ENCODE peak calls at places on chromosomes 6 and 20, in five cellular contexts. Z is K562, K is A549, C is H1, H is GM12878. G is an unnamed sample.

GRCh38 chr20:62122659-62123449 is 579 bp downstream of the LSM14B start:
- DNase-seq in H (no peak), Z (peak), C (no peak), K (no peak), G (no peak)

GRCh38 chr6:13653296-13653695 is 38.2 kb downstream of the NOL7 start:
- DNase-seq in K (no peak), Z (no peak), H (no peak), C (no peak), G (no peak)

GRCh38 chr6:111585969-111586315 is 19.7 kb downstream of the TRAF3IP2 start:
- DNase-seq in C (no peak), K (no peak), H (no peak), Z (no peak), G (no peak)

GRCh38 chr6:79446006-79446405 is 91.2 kb downstream of the LCA5 start:
- DNase-seq in C (no peak), K (no peak), H (no peak), Z (no peak), G (no peak)

GRCh38 chr6:15544321-15544900 is 118.4 kb downstream of the DTNBP1 start:
- DNase-seq in K (no peak), Z (no peak), H (no peak), C (no peak), G (no peak)

GRCh38 chr6:113763883-113764282 is 93.3 kb upstream of the MARCKS start:
- DNase-seq in H (peak), Z (no peak), K (peak), C (no peak), G (no peak)

GRCh38 chr6:138410048-138410735 is 6.2 kb downstream of the HEBP2 start:
- DNase-seq in C (no peak), Z (no peak), K (no peak), H (no peak), G (no peak)

GRCh38 chr20:32285621-32286334 is 8.3 kb downstream of the KIF3B start:
- DNase-seq in C (no peak), Z (peak), H (peak), K (peak), G (no peak)

GRCh38 chr20:38872036-38872435 is 54.2 kb upstream of the FAM83D start:
- DNase-seq in H (no peak), K (peak), C (no peak), Z (no peak), G (no peak)

GRCh38 chr6:35488517-35488862 is 8.4 kb downstream of the TEAD3 start:
- DNase-seq in H (no peak), K (no peak), Z (no peak), C (no peak), G (no peak)

GRCh38 chr6:35489995-35490791 is 6.7 kb downstream of the TEAD3 start:
- DNase-seq in K (no peak), C (peak), H (no peak), Z (peak), G (no peak)

GRCh38 chr6:35486005-35486925 is 10.6 kb downstream of the TEAD3 start:
- DNase-seq in Z (no peak), C (no peak), K (no peak), H (no peak), G (no peak)

GRCh38 chr6:35489066-35489465 is 7.8 kb downstream of the TEAD3 start:
- DNase-seq in Z (no peak), H (no peak), K (no peak), C (no peak), G (no peak)

GRCh38 chr6:35487653-35488516 is 9.0 kb downstream of the TEAD3 start:
- DNase-seq in C (no peak), K (no peak), Z (no peak), H (no peak), G (no peak)
- TF ChIP-seq HDAC2 in C (no peak), K (no peak), Z (peak), H (no peak), G (no peak)

DNA sequence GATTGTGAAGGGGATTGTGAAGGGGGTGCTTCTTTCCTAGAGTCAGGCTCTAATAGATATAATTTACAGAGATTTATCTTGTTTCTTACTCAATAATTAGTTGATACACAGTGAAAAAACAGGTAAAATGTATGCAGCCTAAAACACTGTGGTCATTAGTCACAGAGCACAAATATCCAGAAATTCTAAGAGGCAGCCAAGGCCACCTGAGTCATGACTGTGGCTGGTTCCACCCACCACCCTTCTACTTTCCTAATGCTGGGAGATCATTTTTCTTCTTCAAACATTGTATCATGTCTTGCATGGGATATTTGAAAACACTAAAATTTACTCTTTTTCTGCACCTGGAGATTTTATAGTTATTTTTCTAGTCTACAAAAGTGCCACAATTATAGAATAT is 181.6 kb downstream of the OTOR start:
- DNase-seq in C (no peak), H (no peak), K (no peak), Z (no peak), G (no peak)
- TF ChIP-seq HDAC2 in C (no peak), H (no peak), K (no peak), Z (no peak), G (no peak)

DNA sequence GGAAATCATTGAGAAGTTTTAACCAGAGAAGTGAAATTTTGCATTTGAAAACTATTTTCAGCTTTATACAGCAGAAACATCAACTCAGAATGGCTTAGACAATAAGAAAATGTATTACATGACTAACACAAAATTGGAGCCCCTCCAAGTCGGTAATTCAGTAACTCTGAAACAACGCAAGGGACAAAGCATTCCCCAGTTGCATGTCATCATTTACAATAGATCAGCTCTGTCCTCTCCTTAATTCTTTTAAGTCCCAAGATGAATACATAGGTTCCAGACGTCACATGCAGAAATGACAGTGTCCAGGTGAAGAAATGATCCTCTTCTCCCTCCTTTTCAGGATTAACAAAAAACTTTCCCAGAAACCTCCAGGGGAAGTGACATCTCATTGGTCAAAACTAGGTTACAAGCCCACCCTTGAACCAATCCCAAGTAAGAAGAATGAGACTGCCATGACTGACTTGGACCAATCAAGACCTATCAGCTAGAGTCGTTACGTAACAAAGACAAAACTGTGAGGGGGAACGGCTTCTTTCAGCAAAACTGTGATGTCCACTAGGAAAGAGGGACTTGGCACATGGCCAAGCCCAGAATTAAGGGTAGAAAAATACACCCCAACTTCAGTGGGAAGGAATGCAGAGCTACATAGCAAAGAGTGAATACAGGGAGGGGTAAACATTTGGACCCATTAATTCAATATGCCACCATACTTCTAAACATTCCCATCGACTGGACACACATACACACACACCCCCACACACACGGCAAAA is 149.8 kb upstream of the PRND start:
- DNase-seq in Z (no peak), K (peak), C (no peak), H (no peak), G (no peak)
- TF ChIP-seq HDAC2 in Z (no peak), K (no peak), C (no peak), H (no peak), G (no peak)

GRCh38 chr6:5395719-5396118 is 134.4 kb downstream of the FARS2 start:
- DNase-seq in H (no peak), K (no peak), C (no peak), Z (no peak), G (no peak)

GRCh38 chr6:5394280-5394679 is 133.0 kb downstream of the FARS2 start:
- DNase-seq in C (no peak), H (no peak), Z (no peak), K (no peak), G (no peak)

GRCh38 chr6:5401845-5402738 is 140.8 kb downstream of the FARS2 start:
- DNase-seq in K (no peak), C (no peak), H (no peak), Z (peak), G (peak)

GRCh38 chr6:5399391-5399790 is 138.1 kb downstream of the FARS2 start:
- DNase-seq in C (no peak), Z (no peak), K (no peak), H (no peak), G (no peak)

DNA sequence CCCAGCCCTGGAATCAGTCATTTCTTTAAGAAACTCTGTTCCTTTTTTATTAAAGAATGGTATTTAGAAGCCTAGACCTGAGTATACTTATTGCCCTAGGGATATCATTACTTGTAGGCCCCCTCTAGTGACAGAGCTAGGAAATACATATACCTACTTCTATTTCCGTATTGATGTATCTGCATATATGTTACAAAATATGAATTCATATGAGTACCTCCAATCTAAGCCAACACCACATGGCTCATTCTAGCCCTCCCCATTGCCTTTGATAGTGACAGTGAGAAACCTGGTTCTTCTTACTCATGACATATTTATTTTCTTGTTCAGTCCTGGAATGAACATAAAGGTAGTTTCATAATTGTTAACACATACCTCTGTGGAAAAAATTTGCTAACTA is 137.2 kb downstream of the FARS2 start:
- DNase-seq in Z (peak), K (peak), H (no peak), C (no peak), G (peak)
- TF ChIP-seq HDAC2 in Z (no peak), K (no peak), H (no peak), C (no peak), G (no peak)

DNA sequence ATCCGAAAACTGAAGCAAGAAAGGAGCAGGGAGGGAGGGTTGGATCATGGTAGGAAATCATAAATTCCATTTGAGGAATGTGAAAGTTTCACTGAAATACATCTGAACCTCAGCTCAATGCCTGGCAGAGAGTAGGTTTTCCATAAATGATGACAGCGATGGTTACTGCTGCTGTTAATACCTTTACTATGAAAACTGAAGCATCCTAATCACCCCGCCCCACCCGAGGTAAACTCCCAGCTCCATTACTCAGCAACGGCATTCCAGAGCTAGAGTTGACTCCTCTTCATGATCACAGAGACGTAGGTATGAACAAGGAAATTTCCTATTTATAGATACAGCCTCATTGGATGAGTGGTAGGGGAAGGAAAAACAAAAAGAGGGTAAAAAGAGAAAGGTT is 7.1 kb upstream of the SASH1 start:
- DNase-seq in C (no peak), K (peak), Z (no peak), H (no peak), G (no peak)
- TF ChIP-seq HDAC2 in C (no peak), K (no peak), Z (no peak), H (no peak), G (no peak)

GRCh38 chr6:91412532-91412931 is 825.7 kb upstream of the MAP3K7 start:
- DNase-seq in H (no peak), C (no peak), Z (no peak), K (no peak), G (no peak)

GRCh38 chr6:91407706-91408105 is 820.8 kb upstream of the MAP3K7 start:
- DNase-seq in C (no peak), K (no peak), Z (no peak), H (no peak), G (no peak)
- TF ChIP-seq HDAC2 in C (no peak), K (no peak), Z (no peak), H (no peak), G (no peak)

GRCh38 chr20:53794529-53795115 is 201.0 kb upstream of the ZNF217 start:
- DNase-seq in H (no peak), K (no peak), C (no peak), Z (no peak), G (no peak)
- TF ChIP-seq HDAC2 in H (no peak), K (no peak), C (no peak), Z (no peak), G (no peak)

GRCh38 chr6:117264487-117265424 is 602 bp upstream of the VGLL2 start:
- DNase-seq in Z (no peak), C (no peak), K (no peak), H (no peak), G (no peak)
- TF ChIP-seq HDAC2 in Z (no peak), C (no peak), K (no peak), H (no peak), G (no peak)

GRCh38 chr6:1390071-1390804 is 862 bp downstream of the FOXF2 start:
- DNase-seq in C (no peak), H (no peak), Z (no peak), K (peak), G (no peak)
- TF ChIP-seq HDAC2 in C (no peak), H (no peak), Z (no peak), K (no peak), G (no peak)